ENCODE peak calls at places on chromosomes 5 and 9, in five cellular contexts. One of them, this sample, is unnamed.

GRCh38 chr9:107925756-107926297 is 436.3 kb upstream of the KLF4 start:
- DNase-seq in HCT116: no peak
- DNase-seq in lower leg skin: no peak
- DNase-seq in type B pancreatic cell: no peak
- DNase-seq in endothelial cell: no peak
- DNase-seq in this sample: no peak

GRCh38 chr5:92907914-92908606 is 673.0 kb downstream of the NR2F1-AS1 start:
- DNase-seq in HCT116: no peak
- DNase-seq in lower leg skin: no peak
- DNase-seq in type B pancreatic cell: no peak
- DNase-seq in endothelial cell: no peak
- DNase-seq in this sample: no peak

GRCh38 chr9:92483896-92484545 is 1.7 kb upstream of the ASPN start:
- DNase-seq in HCT116: no peak
- DNase-seq in lower leg skin: no peak
- DNase-seq in type B pancreatic cell: no peak
- DNase-seq in endothelial cell: no peak
- DNase-seq in this sample: no peak

GRCh38 chr9:112033237-112034215 is 136.9 kb downstream of the UGCG start:
- DNase-seq in HCT116: no peak
- DNase-seq in lower leg skin: no peak
- DNase-seq in type B pancreatic cell: no peak
- DNase-seq in endothelial cell: no peak
- DNase-seq in this sample: no peak

GRCh38 chr9:111599092-111599947 is at the start of gene PTGR1:
- DNase-seq in HCT116: peak; percentile 81
- DNase-seq in lower leg skin: peak; percentile 81
- DNase-seq in type B pancreatic cell: peak; percentile 78
- DNase-seq in endothelial cell: peak; percentile 65
- DNase-seq in this sample: peak; percentile 90

GRCh38 chr5:101306391-101307137 is 403.5 kb upstream of the ST8SIA4 start:
- DNase-seq in HCT116: peak; percentile 6
- DNase-seq in lower leg skin: no peak
- DNase-seq in type B pancreatic cell: no peak
- DNase-seq in endothelial cell: no peak
- DNase-seq in this sample: no peak

GRCh38 chr5:40797273-40798011 is 732 bp downstream of the PRKAA1 start:
- DNase-seq in HCT116: peak; percentile 24
- DNase-seq in lower leg skin: peak; percentile 52
- DNase-seq in type B pancreatic cell: peak; percentile 78
- DNase-seq in endothelial cell: peak; percentile 75
- DNase-seq in this sample: peak; percentile 79

GRCh38 chr5:1312993-1313833 is 18.3 kb upstream of the TERT start:
- DNase-seq in HCT116: no peak
- DNase-seq in lower leg skin: no peak
- DNase-seq in type B pancreatic cell: peak; percentile 43
- DNase-seq in endothelial cell: peak; percentile 39
- DNase-seq in this sample: peak; percentile 52

GRCh38 chr9:134644715-134645606 is 3.4 kb downstream of the COL5A1 start:
- DNase-seq in HCT116: no peak
- DNase-seq in lower leg skin: peak; percentile 80
- DNase-seq in type B pancreatic cell: no peak
- DNase-seq in endothelial cell: no peak
- DNase-seq in this sample: peak; percentile 93

GRCh38 chr5:32540446-32540845 is 44.9 kb upstream of the SUB1 start:
- DNase-seq in HCT116: no peak
- DNase-seq in lower leg skin: no peak
- DNase-seq in type B pancreatic cell: no peak
- DNase-seq in endothelial cell: no peak
- DNase-seq in this sample: no peak

GRCh38 chr5:74619308-74619707 is 21.2 kb downstream of the ENC1 start:
- DNase-seq in HCT116: no peak
- DNase-seq in lower leg skin: no peak
- DNase-seq in type B pancreatic cell: no peak
- DNase-seq in endothelial cell: no peak
- DNase-seq in this sample: no peak

GRCh38 chr5:159877087-159877486 is 39.2 kb upstream of the ADRA1B start:
- DNase-seq in HCT116: no peak
- DNase-seq in lower leg skin: no peak
- DNase-seq in type B pancreatic cell: no peak
- DNase-seq in endothelial cell: no peak
- DNase-seq in this sample: no peak

GRCh38 chr5:118551031-118551430 is 437.3 kb downstream of the DTWD2 start:
- DNase-seq in HCT116: no peak
- DNase-seq in lower leg skin: no peak
- DNase-seq in type B pancreatic cell: no peak
- DNase-seq in endothelial cell: no peak
- DNase-seq in this sample: no peak

GRCh38 chr9:133874061-133874638 is 118.0 kb downstream of the VAV2 start:
- DNase-seq in HCT116: peak; percentile 73
- DNase-seq in lower leg skin: peak; percentile 31
- DNase-seq in type B pancreatic cell: no peak
- DNase-seq in endothelial cell: no peak
- DNase-seq in this sample: no peak

GRCh38 chr5:16952968-16953671 is 17.0 kb upstream of the MYO10 start:
- DNase-seq in HCT116: no peak
- DNase-seq in lower leg skin: no peak
- DNase-seq in type B pancreatic cell: no peak
- DNase-seq in endothelial cell: no peak
- DNase-seq in this sample: no peak

GRCh38 chr5:154285661-154286408 is 95.3 kb downstream of the GALNT10 start:
- DNase-seq in HCT116: no peak
- DNase-seq in lower leg skin: no peak
- DNase-seq in type B pancreatic cell: no peak
- DNase-seq in endothelial cell: no peak
- DNase-seq in this sample: no peak

GRCh38 chr9:95999390-95999789 is 123.9 kb downstream of the ERCC6L2 start:
- DNase-seq in HCT116: no peak
- DNase-seq in lower leg skin: no peak
- DNase-seq in type B pancreatic cell: no peak
- DNase-seq in endothelial cell: no peak
- DNase-seq in this sample: no peak

GRCh38 chr9:81717061-81717746 is 27.9 kb upstream of the TLE1 start:
- DNase-seq in HCT116: no peak
- DNase-seq in lower leg skin: no peak
- DNase-seq in type B pancreatic cell: no peak
- DNase-seq in endothelial cell: no peak
- DNase-seq in this sample: no peak

GRCh38 chr5:137055271-137055872 is 443.8 kb downstream of the SPOCK1 start:
- DNase-seq in HCT116: no peak
- DNase-seq in lower leg skin: no peak
- DNase-seq in type B pancreatic cell: no peak
- DNase-seq in endothelial cell: no peak
- DNase-seq in this sample: no peak

GRCh38 chr9:38017885-38018186 is 51.2 kb downstream of the SHB start:
- DNase-seq in HCT116: no peak
- DNase-seq in lower leg skin: no peak
- DNase-seq in type B pancreatic cell: no peak
- DNase-seq in endothelial cell: no peak
- DNase-seq in this sample: no peak

GRCh38 chr9:129281506-129282145 is 103.6 kb upstream of the IER5L start:
- DNase-seq in HCT116: no peak
- DNase-seq in lower leg skin: no peak
- DNase-seq in type B pancreatic cell: peak; percentile 65
- DNase-seq in endothelial cell: no peak
- DNase-seq in this sample: peak; percentile 59

GRCh38 chr9:494764-495163 is 280.1 kb downstream of the DOCK8 start:
- DNase-seq in HCT116: no peak
- DNase-seq in lower leg skin: no peak
- DNase-seq in type B pancreatic cell: no peak
- DNase-seq in endothelial cell: no peak
- DNase-seq in this sample: no peak

GRCh38 chr5:32500206-32500605 is 55.7 kb upstream of the ZFR start:
- DNase-seq in HCT116: no peak
- DNase-seq in lower leg skin: no peak
- DNase-seq in type B pancreatic cell: no peak
- DNase-seq in endothelial cell: no peak
- DNase-seq in this sample: no peak

GRCh38 chr5:17216974-17217325 is 481 bp upstream of the BASP1 start:
- DNase-seq in HCT116: no peak
- DNase-seq in lower leg skin: peak; percentile 41
- DNase-seq in type B pancreatic cell: peak; percentile 79
- DNase-seq in endothelial cell: peak; percentile 48
- DNase-seq in this sample: no peak

GRCh38 chr9:85941617-85941930 is 628 bp downstream of the NAA35 start:
- DNase-seq in HCT116: no peak
- DNase-seq in lower leg skin: no peak
- DNase-seq in type B pancreatic cell: no peak
- DNase-seq in endothelial cell: no peak
- DNase-seq in this sample: no peak

GRCh38 chr9:5626727-5627634 is 1.9 kb upstream of the RIC1 start:
- DNase-seq in HCT116: no peak
- DNase-seq in lower leg skin: peak; percentile 78
- DNase-seq in type B pancreatic cell: no peak
- DNase-seq in endothelial cell: no peak
- DNase-seq in this sample: no peak

DNA sequence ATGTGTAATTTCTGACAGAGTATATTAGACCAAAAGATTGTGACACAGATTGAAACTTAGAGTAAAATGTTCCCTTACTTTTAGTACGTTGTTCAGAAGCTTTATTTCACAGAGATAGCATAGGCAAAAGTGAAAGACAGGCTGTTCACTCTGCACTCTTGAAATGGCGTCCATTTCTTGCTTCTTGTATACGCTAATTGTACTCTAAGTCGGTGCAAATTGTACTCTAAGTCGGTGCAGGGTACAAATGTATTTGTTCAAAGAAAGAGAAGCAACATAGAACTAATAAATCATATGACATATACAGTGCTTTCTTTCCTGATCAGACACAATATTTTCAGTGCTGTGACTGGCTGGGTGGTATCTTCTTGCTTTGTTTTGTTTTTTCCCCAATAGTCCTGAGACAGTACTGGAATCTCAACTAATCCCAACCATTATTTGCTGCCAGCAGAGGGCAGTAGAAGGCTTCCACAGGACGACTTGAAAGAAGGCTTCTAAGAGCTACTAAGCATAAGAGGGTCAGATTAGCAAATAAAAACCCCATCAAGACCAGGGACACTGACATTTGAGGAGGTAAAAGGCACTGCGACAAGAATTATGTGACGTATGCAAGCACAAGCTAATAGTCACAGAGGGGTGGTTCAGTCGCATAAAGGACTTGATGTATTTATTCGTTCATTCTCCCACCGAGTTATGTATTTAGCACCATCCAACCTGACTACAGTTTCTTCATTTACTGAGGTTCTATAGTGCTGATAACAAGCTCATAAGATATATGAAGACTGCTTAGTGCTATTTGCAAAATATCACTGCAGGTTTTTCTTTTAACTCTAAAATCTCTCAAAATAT is 831.8 kb downstream of the TAF11L14 start:
- DNase-seq in HCT116: no peak
- DNase-seq in lower leg skin: peak; percentile 61
- DNase-seq in type B pancreatic cell: no peak
- DNase-seq in endothelial cell: peak; percentile 83
- DNase-seq in this sample: no peak
- TF ChIP-seq CTCF in HCT116: peak; percentile 53
- TF ChIP-seq CTCF in lower leg skin: no peak
- TF ChIP-seq CTCF in type B pancreatic cell: peak; percentile 78
- TF ChIP-seq CTCF in endothelial cell: peak; percentile 73
- TF ChIP-seq CTCF in this sample: peak; percentile 11

GRCh38 chr9:124218438-124219289 is 39.1 kb upstream of the NEK6 start:
- DNase-seq in HCT116: peak; percentile 36
- DNase-seq in lower leg skin: peak; percentile 54
- DNase-seq in type B pancreatic cell: no peak
- DNase-seq in endothelial cell: no peak
- DNase-seq in this sample: peak; percentile 72
- TF ChIP-seq CTCF in HCT116: peak; percentile 6
- TF ChIP-seq CTCF in lower leg skin: no peak
- TF ChIP-seq CTCF in type B pancreatic cell: no peak
- TF ChIP-seq CTCF in endothelial cell: no peak
- TF ChIP-seq CTCF in this sample: no peak

DNA sequence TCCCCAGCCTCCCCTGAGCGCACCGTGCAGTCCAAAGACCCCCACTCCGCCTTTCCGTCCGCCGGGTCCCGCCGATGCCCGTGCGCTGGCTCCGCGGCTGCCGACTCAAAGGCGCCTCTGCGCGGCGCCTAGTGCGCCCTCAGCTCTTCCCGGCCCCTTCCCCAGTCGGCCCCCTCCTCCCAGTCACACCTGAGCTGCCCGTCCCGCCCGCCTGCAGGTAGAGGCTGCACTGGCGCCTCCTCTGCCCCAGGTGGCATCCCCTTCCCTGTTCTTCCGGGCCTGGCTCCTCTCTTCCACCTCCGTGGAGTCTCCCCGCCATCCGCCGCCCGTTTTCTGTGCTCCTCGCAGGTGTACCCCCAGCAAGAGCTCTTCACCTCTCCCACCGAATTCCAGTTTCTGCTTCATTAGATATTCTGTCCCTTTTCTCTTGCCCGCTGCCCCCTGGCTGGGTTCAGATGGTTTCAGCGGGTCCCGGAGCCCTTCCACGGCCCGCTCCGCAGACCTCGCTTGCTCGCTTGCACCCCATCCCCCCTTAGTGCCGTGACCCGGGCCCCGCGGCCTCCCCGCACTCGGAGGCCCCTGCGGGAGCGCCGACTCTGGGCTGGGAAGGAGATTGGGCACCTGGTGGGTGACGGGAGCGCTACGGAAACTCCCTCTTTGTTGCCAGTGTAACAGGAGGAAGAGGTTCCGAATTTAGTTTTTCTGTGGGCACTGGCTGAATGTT is 707 bp downstream of the SLC44A1 start:
- DNase-seq in HCT116: no peak
- DNase-seq in lower leg skin: peak; percentile 33
- DNase-seq in type B pancreatic cell: peak; percentile 76
- DNase-seq in endothelial cell: peak; percentile 36
- DNase-seq in this sample: peak; percentile 83
- TF ChIP-seq CTCF in HCT116: peak; percentile 30
- TF ChIP-seq CTCF in lower leg skin: no peak
- TF ChIP-seq CTCF in type B pancreatic cell: no peak
- TF ChIP-seq CTCF in endothelial cell: no peak
- TF ChIP-seq CTCF in this sample: no peak

GRCh38 chr9:114591206-114591853 is 3.8 kb downstream of the ATP6V1G1 start:
- DNase-seq in HCT116: no peak
- DNase-seq in lower leg skin: no peak
- DNase-seq in type B pancreatic cell: no peak
- DNase-seq in endothelial cell: no peak
- DNase-seq in this sample: no peak

GRCh38 chr9:114594136-114594535 is 6.6 kb downstream of the ATP6V1G1 start:
- DNase-seq in HCT116: no peak
- DNase-seq in lower leg skin: no peak
- DNase-seq in type B pancreatic cell: no peak
- DNase-seq in endothelial cell: no peak
- DNase-seq in this sample: no peak

GRCh38 chr9:114590328-114590727 is 2.8 kb downstream of the ATP6V1G1 start:
- DNase-seq in HCT116: no peak
- DNase-seq in lower leg skin: no peak
- DNase-seq in type B pancreatic cell: no peak
- DNase-seq in endothelial cell: no peak
- DNase-seq in this sample: no peak

GRCh38 chr9:114588671-114589526 is 1.3 kb downstream of the ATP6V1G1 start:
- DNase-seq in HCT116: no peak
- DNase-seq in lower leg skin: no peak
- DNase-seq in type B pancreatic cell: no peak
- DNase-seq in endothelial cell: no peak
- DNase-seq in this sample: no peak

DNA sequence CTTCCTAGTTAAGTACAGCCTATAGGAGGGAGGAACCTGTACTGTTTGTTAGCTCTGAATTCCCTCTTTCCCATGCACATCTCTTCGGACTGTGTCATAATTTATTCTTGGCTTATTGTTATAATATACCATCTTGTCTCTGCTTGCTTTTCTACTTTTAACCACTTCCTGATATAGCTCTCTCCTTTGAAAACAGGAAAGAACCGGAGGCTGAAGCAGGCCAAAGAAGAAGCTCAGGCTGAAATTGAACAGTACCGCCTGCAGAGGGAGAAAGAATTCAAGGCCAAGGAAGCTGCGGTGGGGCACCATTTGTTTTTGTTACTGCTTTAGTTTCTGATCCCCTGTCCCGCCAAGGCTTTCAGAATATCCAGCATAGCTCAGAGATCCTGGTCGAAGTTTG is 4.8 kb downstream of the ATP6V1G1 start:
- DNase-seq in HCT116: no peak
- DNase-seq in lower leg skin: peak; percentile 26
- DNase-seq in type B pancreatic cell: no peak
- DNase-seq in endothelial cell: peak; percentile 33
- DNase-seq in this sample: no peak
- TF ChIP-seq CTCF in HCT116: peak; percentile 7
- TF ChIP-seq CTCF in lower leg skin: no peak
- TF ChIP-seq CTCF in type B pancreatic cell: no peak
- TF ChIP-seq CTCF in endothelial cell: no peak
- TF ChIP-seq CTCF in this sample: no peak

This sample was measured in coronary artery.